ENCODE peak calls at places on chromosomes 13 and 19, in five cellular contexts. H is IMR-90, T is A549, R is SK-N-SH, X is K562. M is an unnamed sample.
A peak's percentile ranks its signal among the peaks of the same experiment; 100 is the strongest.

GRCh38 chr19:48556163-48556562 is 4.2 kb downstream of the SULT2B1 start:
- DNase-seq in X (no peak), H (peak; percentile 69), T (peak; percentile 91), R (no peak), M (no peak)

GRCh38 chr19:33809960-33810359 is 13.3 kb downstream of the KCTD15 start:
- DNase-seq in R (no peak), H (peak; percentile 36), T (no peak), X (peak; percentile 17), M (no peak)

GRCh38 chr13:87084192-87084591 is 587.0 kb upstream of the SLITRK5 start:
- DNase-seq in T (no peak), X (no peak), R (no peak), H (no peak), M (no peak)

GRCh38 chr13:23928985-23929384 is 31.7 kb upstream of the C1QTNF9B start:
- DNase-seq in H (peak; percentile 90), R (peak; percentile 9), X (no peak), T (peak; percentile 15), M (no peak)

GRCh38 chr13:75635101-75635620 is 969 bp upstream of the LMO7 start:
- DNase-seq in R (no peak), T (no peak), X (no peak), H (no peak), M (no peak)

GRCh38 chr13:44078806-44079378 is 199.2 kb downstream of the LACC1 start:
- DNase-seq in T (no peak), R (peak; percentile 7), X (no peak), H (no peak), M (no peak)

GRCh38 chr13:75454497-75454896 is 27.5 kb downstream of the TBC1D4 start:
- DNase-seq in H (no peak), X (no peak), T (no peak), R (no peak), M (no peak)

GRCh38 chr13:84844473-84844872 is 954.7 kb downstream of the SLITRK6 start:
- DNase-seq in X (no peak), R (peak; percentile 32), T (peak; percentile 0), H (no peak), M (no peak)

GRCh38 chr19:48959341-48960239 is 4.9 kb downstream of the BAX start:
- DNase-seq in H (no peak), R (no peak), X (no peak), T (no peak), M (no peak)

GRCh38 chr13:100176781-100177389 is 88.0 kb downstream of the PCCA start:
- DNase-seq in H (peak; percentile 54), T (no peak), R (peak; percentile 22), X (no peak), M (no peak)

GRCh38 chr19:52566588-52566987 is 3.5 kb upstream of the ZNF701 start:
- DNase-seq in T (no peak), H (peak; percentile 84), R (no peak), X (peak; percentile 34), M (no peak)

GRCh38 chr13:20142927-20143480 is 17.8 kb downstream of the GJA3 start:
- DNase-seq in H (no peak), R (no peak), X (no peak), T (no peak), M (no peak)

GRCh38 chr13:110570886-110571285 is 9.4 kb upstream of the RAB20 start:
- DNase-seq in T (no peak), X (no peak), H (no peak), R (no peak), M (no peak)

GRCh38 chr13:43054803-43055802 is 31.7 kb downstream of the DNAJC15 start:
- DNase-seq in H (peak; percentile 87), R (no peak), X (peak; percentile 2), T (no peak), M (no peak)

GRCh38 chr13:98787986-98788385 is 35.5 kb upstream of the SLC15A1 start:
- DNase-seq in X (no peak), H (no peak), T (no peak), R (no peak), M (no peak)
- TF ChIP-seq RCOR1 in X (no peak), H (no peak), T (no peak), R (no peak), M (no peak)

GRCh38 chr19:19461306-19461670 is 54.1 kb downstream of the TSSK6 start:
- DNase-seq in R (no peak), T (no peak), H (no peak), X (no peak), M (no peak)

GRCh38 chr19:19460761-19461265 is 54.5 kb downstream of the TSSK6 start:
- DNase-seq in R (peak; percentile 72), H (peak; percentile 30), X (no peak), T (no peak), M (no peak)

GRCh38 chr19:19460258-19460731 is 54.8 kb downstream of the GATAD2A start:
- DNase-seq in X (no peak), R (no peak), T (no peak), H (peak; percentile 40), M (no peak)

GRCh38 chr19:19463348-19464117 is 51.8 kb downstream of the TSSK6 start:
- DNase-seq in X (no peak), H (peak; percentile 86), T (no peak), R (no peak), M (no peak)

GRCh38 chr19:19461671-19462622 is 53.4 kb downstream of the TSSK6 start:
- DNase-seq in H (no peak), R (peak; percentile 94), X (peak; percentile 38), T (no peak), M (no peak)
- TF ChIP-seq RCOR1 in H (no peak), R (no peak), X (no peak), T (no peak), M (no peak)

GRCh38 chr19:6531956-6532243 is 1.1 kb downstream of the TNFSF9 start:
- DNase-seq in R (no peak), H (no peak), X (no peak), T (no peak), M (no peak)

GRCh38 chr19:6529937-6530384 is 865 bp upstream of the TNFSF9 start:
- DNase-seq in T (no peak), R (no peak), H (no peak), X (no peak), M (no peak)

GRCh38 chr19:6529351-6529750 is 1.5 kb upstream of the TNFSF9 start:
- DNase-seq in X (no peak), R (no peak), H (no peak), T (no peak), M (no peak)

GRCh38 chr19:6531163-6531955 is 533 bp downstream of the TNFSF9 start:
- DNase-seq in T (no peak), H (no peak), R (no peak), X (no peak), M (no peak)

GRCh38 chr19:6530385-6531162 is at the start of gene TNFSF9:
- DNase-seq in R (peak; percentile 90), X (peak; percentile 95), T (peak; percentile 85), H (peak; percentile 59), M (no peak)
- TF ChIP-seq RCOR1 in R (no peak), X (no peak), T (no peak), H (no peak), M (no peak)

DNA sequence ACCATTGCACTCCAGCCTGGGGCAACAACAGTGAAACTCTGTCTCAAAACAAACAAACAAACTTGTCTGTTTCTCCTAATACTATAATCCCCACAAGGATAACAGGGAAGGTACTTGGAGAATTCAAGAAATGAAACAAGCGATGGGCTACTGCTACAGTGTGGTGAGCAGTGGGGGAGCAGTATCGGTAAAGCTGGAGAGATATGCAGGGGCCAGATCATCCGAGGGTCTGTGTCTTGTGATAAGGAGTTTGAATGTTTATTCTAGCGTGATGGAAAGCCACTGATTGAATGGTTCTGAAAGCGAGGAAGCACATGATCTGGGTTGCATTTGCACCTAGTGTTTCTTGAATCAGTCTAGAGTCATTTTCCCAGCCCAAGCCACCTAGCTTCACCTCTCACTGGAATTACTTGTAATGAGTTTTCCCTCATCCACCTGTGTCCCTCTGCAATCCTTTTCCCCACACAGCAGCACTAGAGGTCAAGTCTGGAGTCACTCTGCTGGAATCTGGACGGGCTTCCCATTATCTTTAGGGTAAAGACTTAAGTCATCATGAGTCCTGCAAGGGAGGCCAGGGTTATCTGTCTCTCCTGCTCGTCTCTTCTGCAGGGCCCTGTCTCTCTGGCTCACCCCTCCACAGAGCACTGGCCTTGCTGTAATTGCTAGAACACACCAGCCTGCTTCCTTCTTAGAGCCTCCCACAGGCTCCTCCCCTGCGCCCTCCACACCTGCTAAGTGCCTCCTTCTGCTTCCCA is 162.3 kb downstream of the KLF5 start:
- DNase-seq in X (peak; percentile 7), H (peak; percentile 41), T (no peak), R (no peak), M (no peak)
- TF ChIP-seq RCOR1 in X (no peak), H (no peak), T (no peak), R (no peak), M (no peak)

DNA sequence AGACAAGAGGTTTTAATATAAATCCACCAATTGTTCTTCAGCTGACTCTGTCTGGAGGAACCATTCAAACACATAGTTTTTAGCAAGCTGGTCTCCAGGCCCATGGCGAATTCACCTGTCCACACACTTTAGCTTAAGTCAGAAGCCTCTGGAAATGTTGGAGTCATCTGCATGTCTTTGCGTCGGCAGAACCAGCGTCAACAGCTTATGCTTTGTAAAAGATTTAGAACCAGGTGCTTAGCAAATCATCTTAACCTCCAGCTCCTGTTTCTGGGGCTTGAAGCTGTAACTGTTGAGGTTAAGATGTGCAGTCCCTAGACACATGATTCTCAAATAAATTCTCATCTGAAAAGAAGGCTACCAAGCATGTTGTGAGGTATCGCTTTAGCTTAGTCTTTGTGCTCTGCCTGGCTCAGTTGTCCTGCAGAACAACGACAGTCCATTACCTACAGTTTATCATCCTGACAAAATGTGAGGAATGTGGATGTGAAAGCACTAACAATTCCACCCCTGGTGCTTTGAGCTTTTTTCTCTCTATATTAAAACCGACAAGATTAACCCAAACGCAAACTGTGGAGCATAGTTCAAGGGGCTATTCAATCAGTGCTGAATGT is 4.4 kb downstream of the EFNB2 start:
- DNase-seq in H (no peak), T (no peak), X (no peak), R (no peak), M (no peak)
- TF ChIP-seq RCOR1 in H (no peak), T (no peak), X (no peak), R (no peak), M (no peak)

GRCh38 chr13:73056054-73056962 is 2.5 kb upstream of the KLF5 start:
- DNase-seq in T (peak; percentile 56), H (peak; percentile 84), X (no peak), R (no peak), M (no peak)
- TF ChIP-seq RCOR1 in T (no peak), H (no peak), X (no peak), R (no peak), M (no peak)

GRCh38 chr19:40225440-40226305 is 816 bp downstream of the CCNP start:
- DNase-seq in R (no peak), T (no peak), H (peak; percentile 37), X (no peak), M (no peak)
- TF ChIP-seq RCOR1 in R (no peak), T (no peak), H (no peak), X (no peak), M (no peak)

DNA sequence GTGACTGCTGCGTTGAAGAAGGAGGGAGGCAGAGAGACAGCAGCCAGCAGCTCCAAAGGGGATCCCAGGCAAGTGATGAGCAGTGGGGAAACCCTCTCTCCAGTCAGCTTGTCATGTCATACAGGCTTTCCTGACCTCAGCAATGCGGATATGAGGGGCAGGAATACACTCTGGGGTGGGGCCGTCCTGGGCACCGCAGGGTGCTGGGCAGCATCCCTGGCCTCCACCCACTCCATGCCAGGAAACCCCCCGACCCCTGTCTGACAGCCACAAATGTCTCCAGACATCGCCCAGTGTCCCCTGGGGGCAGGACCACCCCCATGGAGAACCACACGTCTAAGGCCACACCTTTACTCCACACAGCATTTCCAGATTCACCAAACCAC is 46.7 kb downstream of the RFX2 start:
- DNase-seq in R (no peak), X (no peak), T (no peak), H (no peak), M (no peak)
- TF ChIP-seq RCOR1 in R (no peak), X (no peak), T (no peak), H (no peak), M (no peak)